ENCODE peak calls at places on chromosomes 5 and 9, in ten cellular contexts. One of them, this sample, is unnamed. For H3K4me1, the result is how much of the 10 kb centered on the place peaks cover.

GRCh38 chr5:159605585-159605984 is 275.3 kb upstream of the IL12B start:
- DNase-seq in tibial artery: no peak
- DNase-seq in right atrium auricular region: no peak
- DNase-seq in small intestine: peak
- DNase-seq in mesendoderm: peak
- DNase-seq in H1: no peak
- DNase-seq in endodermal cell: no peak
- DNase-seq in neuronal stem cell: no peak
- DNase-seq in left lung: no peak
- DNase-seq in transverse colon: no peak
- DNase-seq in this sample: no peak

GRCh38 chr5:134175874-134176522 is 752 bp downstream of the SKP1 start:
- DNase-seq in tibial artery: peak
- DNase-seq in right atrium auricular region: no peak
- DNase-seq in small intestine: peak
- DNase-seq in mesendoderm: peak
- DNase-seq in H1: no peak
- DNase-seq in endodermal cell: no peak
- DNase-seq in neuronal stem cell: no peak
- DNase-seq in left lung: peak
- DNase-seq in transverse colon: no peak
- DNase-seq in this sample: peak

GRCh38 chr5:16160706-16161105 is 18.9 kb downstream of the MARCHF11 start:
- DNase-seq in tibial artery: no peak
- DNase-seq in right atrium auricular region: no peak
- DNase-seq in small intestine: peak
- DNase-seq in mesendoderm: peak
- DNase-seq in H1: no peak
- DNase-seq in endodermal cell: peak
- DNase-seq in neuronal stem cell: peak
- DNase-seq in left lung: no peak
- DNase-seq in transverse colon: no peak
- DNase-seq in this sample: no peak

GRCh38 chr5:179167871-179168451 is 107.8 kb downstream of the ZNF354C start:
- DNase-seq in tibial artery: no peak
- DNase-seq in right atrium auricular region: no peak
- DNase-seq in small intestine: no peak
- DNase-seq in mesendoderm: no peak
- DNase-seq in H1: peak
- DNase-seq in endodermal cell: no peak
- DNase-seq in neuronal stem cell: no peak
- DNase-seq in left lung: peak
- DNase-seq in transverse colon: no peak
- DNase-seq in this sample: no peak

GRCh38 chr5:76402251-76402879 is 720 bp upstream of the IQGAP2 start:
- DNase-seq in tibial artery: peak
- DNase-seq in right atrium auricular region: no peak
- DNase-seq in small intestine: peak
- DNase-seq in mesendoderm: peak
- DNase-seq in H1: no peak
- DNase-seq in endodermal cell: peak
- DNase-seq in neuronal stem cell: peak
- DNase-seq in left lung: peak
- DNase-seq in transverse colon: peak
- DNase-seq in this sample: peak

GRCh38 chr5:95924720-95925119 is 36.9 kb downstream of the ELL2 start:
- DNase-seq in tibial artery: no peak
- DNase-seq in right atrium auricular region: no peak
- DNase-seq in small intestine: no peak
- DNase-seq in mesendoderm: no peak
- DNase-seq in H1: no peak
- DNase-seq in endodermal cell: no peak
- DNase-seq in neuronal stem cell: no peak
- DNase-seq in left lung: no peak
- DNase-seq in transverse colon: no peak
- DNase-seq in this sample: no peak

GRCh38 chr9:77912895-77913693 is 118.5 kb downstream of the GNAQ start:
- DNase-seq in tibial artery: no peak
- DNase-seq in right atrium auricular region: no peak
- DNase-seq in small intestine: no peak
- DNase-seq in mesendoderm: no peak
- DNase-seq in H1: no peak
- DNase-seq in endodermal cell: no peak
- DNase-seq in neuronal stem cell: no peak
- DNase-seq in left lung: no peak
- DNase-seq in transverse colon: no peak
- DNase-seq in this sample: no peak

GRCh38 chr5:114018178-114018577 is 343.7 kb upstream of the KCNN2 start:
- DNase-seq in tibial artery: no peak
- DNase-seq in right atrium auricular region: no peak
- DNase-seq in small intestine: no peak
- DNase-seq in mesendoderm: peak
- DNase-seq in H1: no peak
- DNase-seq in endodermal cell: peak
- DNase-seq in neuronal stem cell: peak
- DNase-seq in left lung: no peak
- DNase-seq in transverse colon: no peak
- DNase-seq in this sample: no peak

GRCh38 chr9:90342607-90343006 is 300.0 kb downstream of the DIRAS2 start:
- DNase-seq in tibial artery: no peak
- DNase-seq in right atrium auricular region: no peak
- DNase-seq in small intestine: no peak
- DNase-seq in mesendoderm: no peak
- DNase-seq in H1: no peak
- DNase-seq in endodermal cell: no peak
- DNase-seq in neuronal stem cell: no peak
- DNase-seq in left lung: no peak
- DNase-seq in transverse colon: no peak
- DNase-seq in this sample: no peak

GRCh38 chr5:164188733-164189148 is 683.3 kb downstream of the MAT2B start:
- DNase-seq in tibial artery: no peak
- DNase-seq in right atrium auricular region: no peak
- DNase-seq in small intestine: peak
- DNase-seq in mesendoderm: peak
- DNase-seq in H1: no peak
- DNase-seq in endodermal cell: no peak
- DNase-seq in neuronal stem cell: peak
- DNase-seq in left lung: no peak
- DNase-seq in transverse colon: no peak
- DNase-seq in this sample: no peak

GRCh38 chr5:123813937-123814624 is 302.1 kb downstream of the CSNK1G3 start:
- DNase-seq in tibial artery: no peak
- DNase-seq in right atrium auricular region: no peak
- DNase-seq in small intestine: peak
- DNase-seq in mesendoderm: peak
- DNase-seq in H1: no peak
- DNase-seq in endodermal cell: no peak
- DNase-seq in neuronal stem cell: no peak
- DNase-seq in left lung: no peak
- DNase-seq in transverse colon: no peak
- DNase-seq in this sample: no peak

GRCh38 chr5:56147679-56148230 is 85.4 kb downstream of the ANKRD55 start:
- DNase-seq in tibial artery: no peak
- DNase-seq in right atrium auricular region: no peak
- DNase-seq in small intestine: no peak
- DNase-seq in mesendoderm: no peak
- DNase-seq in H1: no peak
- DNase-seq in endodermal cell: no peak
- DNase-seq in neuronal stem cell: no peak
- DNase-seq in left lung: no peak
- DNase-seq in transverse colon: no peak
- DNase-seq in this sample: no peak

GRCh38 chr5:74442466-74442865 is 198.1 kb downstream of the ENC1 start:
- DNase-seq in tibial artery: no peak
- DNase-seq in right atrium auricular region: no peak
- DNase-seq in small intestine: no peak
- DNase-seq in mesendoderm: peak
- DNase-seq in H1: no peak
- DNase-seq in endodermal cell: peak
- DNase-seq in neuronal stem cell: no peak
- DNase-seq in left lung: no peak
- DNase-seq in transverse colon: no peak
- DNase-seq in this sample: no peak

GRCh38 chr5:74441616-74442015 is 198.9 kb downstream of the ENC1 start:
- DNase-seq in tibial artery: no peak
- DNase-seq in right atrium auricular region: no peak
- DNase-seq in small intestine: no peak
- DNase-seq in mesendoderm: no peak
- DNase-seq in H1: no peak
- DNase-seq in endodermal cell: no peak
- DNase-seq in neuronal stem cell: no peak
- DNase-seq in left lung: no peak
- DNase-seq in transverse colon: no peak
- DNase-seq in this sample: no peak

DNA sequence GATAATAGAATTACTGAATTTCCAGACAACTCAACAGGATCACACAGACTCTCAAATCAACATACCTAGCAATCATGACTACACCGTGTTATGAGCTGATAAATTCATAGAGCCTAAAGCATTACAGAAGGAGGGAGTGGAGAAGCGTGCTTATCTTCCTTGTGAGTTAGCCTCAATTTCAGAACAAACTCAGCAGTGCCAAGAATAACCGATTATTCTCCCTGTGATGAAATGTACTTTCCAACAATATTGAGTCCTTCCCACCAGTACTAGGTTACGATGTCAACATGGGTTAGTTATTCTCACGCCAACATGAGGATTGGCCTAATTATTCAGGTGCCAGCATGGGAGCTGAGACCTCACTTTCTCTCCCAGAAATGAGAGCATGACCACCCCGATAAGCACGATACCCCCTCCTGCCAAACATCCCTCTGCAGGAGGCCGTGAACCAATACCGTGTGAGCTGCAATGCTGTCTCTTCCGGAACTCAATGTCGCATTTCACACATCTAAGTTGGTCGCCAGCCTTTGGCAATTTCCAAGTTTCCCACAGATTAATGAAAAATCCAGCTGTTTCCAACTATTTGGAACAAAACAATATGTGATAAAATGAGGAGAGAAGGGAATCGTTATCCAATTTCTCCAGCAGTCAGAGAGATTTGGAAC is 193.7 kb downstream of the ENC1 start:
- DNase-seq in tibial artery: peak
- DNase-seq in right atrium auricular region: peak
- DNase-seq in small intestine: no peak
- DNase-seq in mesendoderm: no peak
- DNase-seq in H1: no peak
- DNase-seq in endodermal cell: no peak
- DNase-seq in neuronal stem cell: no peak
- DNase-seq in left lung: no peak
- DNase-seq in transverse colon: no peak
- DNase-seq in this sample: no peak
- H3K4me3 ChIP-seq in tibial artery: no peak
- H3K4me3 ChIP-seq in right atrium auricular region: no peak
- H3K4me3 ChIP-seq in small intestine: no peak
- H3K4me3 ChIP-seq in mesendoderm: no peak
- H3K4me3 ChIP-seq in H1: no peak
- H3K4me3 ChIP-seq in endodermal cell: no peak
- H3K4me3 ChIP-seq in neuronal stem cell: no peak
- H3K4me3 ChIP-seq in left lung: no peak
- H3K4me3 ChIP-seq in transverse colon: no peak
- H3K4me3 ChIP-seq in this sample: no peak

DNA sequence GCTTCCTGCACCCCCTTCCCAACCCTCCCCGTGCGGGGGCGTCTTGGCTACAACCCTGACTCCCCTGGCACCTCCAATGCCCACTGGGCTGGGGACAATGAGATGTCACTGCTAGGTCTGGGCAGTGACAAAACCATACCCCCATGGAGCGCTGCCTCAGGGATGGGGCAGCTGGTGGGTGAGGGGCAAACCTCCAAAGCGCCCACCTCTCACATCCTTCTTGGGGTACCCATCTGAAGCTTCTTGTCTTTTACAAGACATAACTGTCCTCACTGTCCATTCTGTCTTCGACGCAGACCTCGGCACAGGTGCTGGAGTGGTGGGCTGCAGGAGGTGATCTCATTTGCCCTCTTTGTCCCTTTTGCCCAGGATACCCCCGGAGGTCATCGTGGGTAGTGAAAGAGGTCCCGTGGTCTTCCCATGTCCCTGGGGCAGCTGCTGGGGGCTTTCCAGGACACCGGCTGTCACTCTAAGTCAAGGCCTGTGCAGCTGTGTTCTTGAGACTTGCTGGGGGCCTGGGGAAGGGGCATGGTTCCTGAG is 27.8 kb upstream of the CSF1R start:
- DNase-seq in tibial artery: no peak
- DNase-seq in right atrium auricular region: peak
- DNase-seq in small intestine: no peak
- DNase-seq in mesendoderm: peak
- DNase-seq in H1: peak
- DNase-seq in endodermal cell: peak
- DNase-seq in neuronal stem cell: no peak
- DNase-seq in left lung: no peak
- DNase-seq in transverse colon: no peak
- DNase-seq in this sample: no peak
- H3K4me1 ChIP-seq in tibial artery: under half
- H3K4me1 ChIP-seq in right atrium auricular region: under half
- H3K4me1 ChIP-seq in small intestine: under half
- H3K4me1 ChIP-seq in mesendoderm: under half
- H3K4me1 ChIP-seq in H1: under half
- H3K4me1 ChIP-seq in endodermal cell: under half
- H3K4me1 ChIP-seq in neuronal stem cell: under half
- H3K4me1 ChIP-seq in left lung: under half
- H3K4me1 ChIP-seq in transverse colon: under half
- H3K4me1 ChIP-seq in this sample: under half

GRCh38 chr5:84696651-84697050 is 312.0 kb upstream of the EDIL3 start:
- DNase-seq in tibial artery: no peak
- DNase-seq in right atrium auricular region: no peak
- DNase-seq in small intestine: no peak
- DNase-seq in mesendoderm: no peak
- DNase-seq in H1: no peak
- DNase-seq in endodermal cell: no peak
- DNase-seq in neuronal stem cell: no peak
- DNase-seq in left lung: no peak
- DNase-seq in transverse colon: no peak
- DNase-seq in this sample: no peak

GRCh38 chr5:84688566-84688965 is 303.9 kb upstream of the EDIL3 start:
- DNase-seq in tibial artery: no peak
- DNase-seq in right atrium auricular region: no peak
- DNase-seq in small intestine: no peak
- DNase-seq in mesendoderm: peak
- DNase-seq in H1: no peak
- DNase-seq in endodermal cell: no peak
- DNase-seq in neuronal stem cell: no peak
- DNase-seq in left lung: no peak
- DNase-seq in transverse colon: no peak
- DNase-seq in this sample: no peak

GRCh38 chr5:84693256-84693655 is 308.6 kb upstream of the EDIL3 start:
- DNase-seq in tibial artery: no peak
- DNase-seq in right atrium auricular region: no peak
- DNase-seq in small intestine: no peak
- DNase-seq in mesendoderm: no peak
- DNase-seq in H1: no peak
- DNase-seq in endodermal cell: no peak
- DNase-seq in neuronal stem cell: no peak
- DNase-seq in left lung: no peak
- DNase-seq in transverse colon: no peak
- DNase-seq in this sample: no peak
- H3K4me3 ChIP-seq in tibial artery: no peak
- H3K4me3 ChIP-seq in right atrium auricular region: no peak
- H3K4me3 ChIP-seq in small intestine: no peak
- H3K4me3 ChIP-seq in mesendoderm: no peak
- H3K4me3 ChIP-seq in H1: no peak
- H3K4me3 ChIP-seq in endodermal cell: no peak
- H3K4me3 ChIP-seq in neuronal stem cell: no peak
- H3K4me3 ChIP-seq in left lung: no peak
- H3K4me3 ChIP-seq in transverse colon: no peak
- H3K4me3 ChIP-seq in this sample: no peak

GRCh38 chr5:135393229-135393628 is 5.8 kb downstream of the MACROH2A1 start:
- DNase-seq in tibial artery: no peak
- DNase-seq in right atrium auricular region: no peak
- DNase-seq in small intestine: no peak
- DNase-seq in mesendoderm: no peak
- DNase-seq in H1: no peak
- DNase-seq in endodermal cell: no peak
- DNase-seq in neuronal stem cell: no peak
- DNase-seq in left lung: no peak
- DNase-seq in transverse colon: no peak
- DNase-seq in this sample: no peak
- H3K4me1 ChIP-seq in tibial artery: under half
- H3K4me1 ChIP-seq in right atrium auricular region: under half
- H3K4me1 ChIP-seq in small intestine: under half
- H3K4me1 ChIP-seq in mesendoderm: under half
- H3K4me1 ChIP-seq in H1: under half
- H3K4me1 ChIP-seq in endodermal cell: under half
- H3K4me1 ChIP-seq in neuronal stem cell: under half
- H3K4me1 ChIP-seq in left lung: under half
- H3K4me1 ChIP-seq in transverse colon: half or more
- H3K4me1 ChIP-seq in this sample: under half